ENCODE peak calls at places on chromosomes 3 and 15, in five cellular contexts. One of them, this sample, is unnamed.

GRCh38 chr15:35168464-35168863 is 83.4 kb upstream of the NANOGP8 start:
- DNase-seq in naive thymus-derived CD4-positive, alpha-beta T cell: no peak
- DNase-seq in heart left ventricle: no peak
- DNase-seq in tibial artery: no peak
- DNase-seq in CD8-positive, alpha-beta T cell: no peak
- DNase-seq in this sample: no peak

GRCh38 chr3:104411760-104412159 is 954.9 kb upstream of the ALCAM start:
- DNase-seq in naive thymus-derived CD4-positive, alpha-beta T cell: no peak
- DNase-seq in heart left ventricle: no peak
- DNase-seq in tibial artery: no peak
- DNase-seq in CD8-positive, alpha-beta T cell: no peak
- DNase-seq in this sample: no peak

GRCh38 chr15:93152264-93152884 is 63.4 kb upstream of the RGMA start:
- DNase-seq in naive thymus-derived CD4-positive, alpha-beta T cell: no peak
- DNase-seq in heart left ventricle: no peak
- DNase-seq in tibial artery: no peak
- DNase-seq in CD8-positive, alpha-beta T cell: peak
- DNase-seq in this sample: no peak

GRCh38 chr3:109257269-109257668 is 59.0 kb downstream of the DPPA2 start:
- DNase-seq in naive thymus-derived CD4-positive, alpha-beta T cell: no peak
- DNase-seq in heart left ventricle: no peak
- DNase-seq in tibial artery: no peak
- DNase-seq in CD8-positive, alpha-beta T cell: no peak
- DNase-seq in this sample: no peak

GRCh38 chr15:35043380-35044095 is 41.6 kb downstream of the NANOGP8 start:
- DNase-seq in naive thymus-derived CD4-positive, alpha-beta T cell: no peak
- DNase-seq in heart left ventricle: no peak
- DNase-seq in tibial artery: no peak
- DNase-seq in CD8-positive, alpha-beta T cell: no peak
- DNase-seq in this sample: no peak

GRCh38 chr15:31197497-31198414 is 96.2 kb upstream of the TRPM1 start:
- DNase-seq in naive thymus-derived CD4-positive, alpha-beta T cell: peak
- DNase-seq in heart left ventricle: no peak
- DNase-seq in tibial artery: no peak
- DNase-seq in CD8-positive, alpha-beta T cell: no peak
- DNase-seq in this sample: no peak

GRCh38 chr3:53478166-53478830 is 16.1 kb upstream of the CACNA1D start:
- DNase-seq in naive thymus-derived CD4-positive, alpha-beta T cell: no peak
- DNase-seq in heart left ventricle: no peak
- DNase-seq in tibial artery: no peak
- DNase-seq in CD8-positive, alpha-beta T cell: no peak
- DNase-seq in this sample: no peak

GRCh38 chr3:123464211-123464610 is 15.3 kb upstream of the ADCY5 start:
- DNase-seq in naive thymus-derived CD4-positive, alpha-beta T cell: no peak
- DNase-seq in heart left ventricle: no peak
- DNase-seq in tibial artery: no peak
- DNase-seq in CD8-positive, alpha-beta T cell: no peak
- DNase-seq in this sample: no peak

GRCh38 chr3:176206809-176207208 is 990.5 kb downstream of the TBL1XR1 start:
- DNase-seq in naive thymus-derived CD4-positive, alpha-beta T cell: no peak
- DNase-seq in heart left ventricle: no peak
- DNase-seq in tibial artery: no peak
- DNase-seq in CD8-positive, alpha-beta T cell: no peak
- DNase-seq in this sample: no peak

GRCh38 chr15:71116942-71117341 is 1.7 kb downstream of the THSD4 start:
- DNase-seq in naive thymus-derived CD4-positive, alpha-beta T cell: no peak
- DNase-seq in heart left ventricle: peak
- DNase-seq in tibial artery: no peak
- DNase-seq in CD8-positive, alpha-beta T cell: no peak
- DNase-seq in this sample: no peak

GRCh38 chr15:57235865-57236264 is 140.4 kb upstream of the CGNL1 start:
- DNase-seq in naive thymus-derived CD4-positive, alpha-beta T cell: no peak
- DNase-seq in heart left ventricle: no peak
- DNase-seq in tibial artery: no peak
- DNase-seq in CD8-positive, alpha-beta T cell: no peak
- DNase-seq in this sample: no peak

DNA sequence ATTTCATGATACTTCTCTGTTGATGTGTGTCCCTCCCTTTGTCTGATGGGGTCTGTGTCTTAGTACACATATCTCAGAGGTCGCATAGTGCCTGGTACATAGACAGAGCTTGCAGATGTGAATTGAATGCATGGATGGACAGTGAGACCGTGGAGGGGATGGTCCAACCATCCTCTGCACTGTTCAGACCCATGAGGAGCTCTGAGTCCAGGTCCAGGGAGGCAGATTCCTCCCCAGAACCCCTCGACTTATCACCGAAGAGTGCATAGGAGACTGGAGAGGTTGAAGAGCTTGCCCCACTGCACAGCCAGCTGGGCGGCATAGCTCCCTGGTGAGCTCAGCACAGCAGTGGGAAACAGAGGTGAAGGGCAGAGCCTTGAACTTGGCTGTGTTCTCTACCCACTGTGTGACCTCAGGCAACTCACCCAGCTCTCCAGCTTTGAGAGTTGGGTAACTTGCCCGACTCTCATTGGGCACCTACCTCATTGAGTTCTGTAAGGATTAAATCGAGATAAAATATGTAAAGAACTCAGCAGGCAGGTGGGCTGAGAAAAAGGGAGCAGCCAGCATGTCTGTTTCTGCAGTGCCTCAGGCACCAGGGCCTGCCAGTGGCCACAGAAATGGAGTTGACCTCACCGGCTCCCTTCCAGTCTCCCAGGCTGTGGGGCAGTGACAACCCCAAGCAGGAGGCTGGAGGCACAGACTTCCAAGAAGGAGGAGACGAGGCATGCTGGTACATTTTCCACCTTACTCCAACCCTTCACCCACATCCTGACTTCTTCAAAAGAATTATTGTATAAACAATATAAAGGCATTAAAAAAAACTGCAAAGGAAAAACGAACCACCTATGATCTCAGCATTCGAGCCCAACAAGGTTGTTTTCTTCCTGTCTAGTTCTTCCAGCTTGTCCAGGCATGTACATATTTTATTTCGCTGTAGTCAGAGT is 54.1 kb upstream of the TFRC start:
- DNase-seq in naive thymus-derived CD4-positive, alpha-beta T cell: no peak
- DNase-seq in heart left ventricle: no peak
- DNase-seq in tibial artery: no peak
- DNase-seq in CD8-positive, alpha-beta T cell: no peak
- DNase-seq in this sample: no peak
- H3K27ac ChIP-seq in naive thymus-derived CD4-positive, alpha-beta T cell: no peak
- H3K27ac ChIP-seq in heart left ventricle: peak
- H3K27ac ChIP-seq in tibial artery: no peak
- H3K27ac ChIP-seq in CD8-positive, alpha-beta T cell: no peak
- H3K27ac ChIP-seq in this sample: no peak

DNA sequence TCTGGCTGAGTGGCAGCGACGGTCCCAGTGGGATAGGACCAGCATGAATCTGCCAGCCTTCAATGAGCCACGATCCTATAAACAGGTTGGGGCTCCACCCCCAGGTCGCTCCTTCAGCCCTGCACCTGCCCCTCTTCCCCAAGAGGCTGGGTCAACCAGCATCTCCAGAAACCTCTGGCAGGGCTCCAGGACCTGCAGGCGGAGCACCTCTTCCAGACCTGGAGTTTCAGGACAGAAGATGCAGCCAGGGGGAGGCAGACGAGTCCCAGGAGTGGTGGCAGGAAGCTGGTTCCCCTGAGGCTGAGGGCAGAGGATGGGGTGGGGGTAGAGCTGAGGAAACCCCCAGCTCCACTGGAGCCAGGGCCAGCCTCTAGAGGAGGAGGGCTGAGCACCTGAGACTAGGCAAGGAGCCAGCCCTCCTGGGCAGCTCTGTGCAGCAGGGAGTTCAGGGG is at the start of gene PLA2G4D:
- DNase-seq in naive thymus-derived CD4-positive, alpha-beta T cell: no peak
- DNase-seq in heart left ventricle: no peak
- DNase-seq in tibial artery: no peak
- DNase-seq in CD8-positive, alpha-beta T cell: no peak
- DNase-seq in this sample: no peak
- H3K27ac ChIP-seq in naive thymus-derived CD4-positive, alpha-beta T cell: no peak
- H3K27ac ChIP-seq in heart left ventricle: no peak
- H3K27ac ChIP-seq in tibial artery: no peak
- H3K27ac ChIP-seq in CD8-positive, alpha-beta T cell: no peak
- H3K27ac ChIP-seq in this sample: no peak

DNA sequence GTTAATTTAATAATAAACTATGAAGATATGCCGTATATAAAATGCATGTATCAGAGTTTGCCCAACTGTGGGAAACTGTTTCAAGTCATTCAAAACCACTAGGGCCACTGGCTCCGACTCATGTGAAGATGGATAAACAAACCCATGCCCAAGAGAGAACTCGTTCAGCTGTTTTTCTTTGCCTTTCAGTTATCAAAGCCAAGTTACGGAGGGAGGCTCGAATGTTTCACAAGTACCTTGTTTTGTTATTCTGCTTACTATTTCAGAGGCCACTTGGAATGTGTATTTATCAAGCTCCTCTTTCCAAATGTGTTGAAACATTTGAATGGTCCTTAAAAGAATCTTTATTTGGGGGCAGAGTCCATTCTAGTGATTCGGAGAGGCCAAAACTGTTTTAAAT is 82.1 kb downstream of the DUT start:
- DNase-seq in naive thymus-derived CD4-positive, alpha-beta T cell: no peak
- DNase-seq in heart left ventricle: no peak
- DNase-seq in tibial artery: peak
- DNase-seq in CD8-positive, alpha-beta T cell: no peak
- DNase-seq in this sample: no peak
- H3K27ac ChIP-seq in naive thymus-derived CD4-positive, alpha-beta T cell: no peak
- H3K27ac ChIP-seq in heart left ventricle: peak
- H3K27ac ChIP-seq in tibial artery: peak
- H3K27ac ChIP-seq in CD8-positive, alpha-beta T cell: no peak
- H3K27ac ChIP-seq in this sample: no peak

GRCh38 chr3:46968783-46969428 is 7.6 kb downstream of the CCDC12 start:
- DNase-seq in naive thymus-derived CD4-positive, alpha-beta T cell: no peak
- DNase-seq in heart left ventricle: no peak
- DNase-seq in tibial artery: no peak
- DNase-seq in CD8-positive, alpha-beta T cell: no peak
- DNase-seq in this sample: no peak

GRCh38 chr3:46971151-46971550 is 5.4 kb downstream of the CCDC12 start:
- DNase-seq in naive thymus-derived CD4-positive, alpha-beta T cell: no peak
- DNase-seq in heart left ventricle: no peak
- DNase-seq in tibial artery: no peak
- DNase-seq in CD8-positive, alpha-beta T cell: no peak
- DNase-seq in this sample: no peak

GRCh38 chr3:46972396-46972795 is 4.1 kb downstream of the CCDC12 start:
- DNase-seq in naive thymus-derived CD4-positive, alpha-beta T cell: no peak
- DNase-seq in heart left ventricle: no peak
- DNase-seq in tibial artery: no peak
- DNase-seq in CD8-positive, alpha-beta T cell: no peak
- DNase-seq in this sample: no peak

GRCh38 chr3:46970391-46971091 is 6.0 kb downstream of the CCDC12 start:
- DNase-seq in naive thymus-derived CD4-positive, alpha-beta T cell: no peak
- DNase-seq in heart left ventricle: peak
- DNase-seq in tibial artery: no peak
- DNase-seq in CD8-positive, alpha-beta T cell: no peak
- DNase-seq in this sample: no peak

DNA sequence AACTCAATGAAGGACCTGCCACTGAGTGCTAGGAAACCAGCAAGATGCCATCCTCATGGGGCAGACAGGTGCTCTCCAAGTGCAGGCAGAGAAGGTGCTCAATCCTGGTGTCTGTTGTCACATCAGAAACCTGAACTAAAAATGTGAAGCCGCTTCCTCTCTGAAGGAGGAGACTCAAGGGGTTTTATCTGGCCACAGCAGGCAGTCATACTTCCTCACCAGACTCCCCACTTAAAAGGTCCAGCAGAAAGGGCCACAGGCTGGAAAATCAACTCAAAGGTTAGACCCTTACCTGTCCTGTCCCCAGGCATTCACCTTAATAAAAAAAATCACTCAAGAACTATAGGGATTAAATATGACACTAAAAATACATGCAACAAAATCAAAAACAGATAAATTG is 4.8 kb downstream of the CCDC12 start:
- DNase-seq in naive thymus-derived CD4-positive, alpha-beta T cell: no peak
- DNase-seq in heart left ventricle: no peak
- DNase-seq in tibial artery: no peak
- DNase-seq in CD8-positive, alpha-beta T cell: no peak
- DNase-seq in this sample: no peak
- H3K27ac ChIP-seq in naive thymus-derived CD4-positive, alpha-beta T cell: no peak
- H3K27ac ChIP-seq in heart left ventricle: peak
- H3K27ac ChIP-seq in tibial artery: no peak
- H3K27ac ChIP-seq in CD8-positive, alpha-beta T cell: no peak
- H3K27ac ChIP-seq in this sample: no peak

GRCh38 chr3:8621872-8622271 is 22.7 kb downstream of the SSUH2 start:
- DNase-seq in naive thymus-derived CD4-positive, alpha-beta T cell: no peak
- DNase-seq in heart left ventricle: no peak
- DNase-seq in tibial artery: peak
- DNase-seq in CD8-positive, alpha-beta T cell: no peak
- DNase-seq in this sample: no peak

GRCh38 chr3:8617921-8618320 is 26.7 kb downstream of the SSUH2 start:
- DNase-seq in naive thymus-derived CD4-positive, alpha-beta T cell: no peak
- DNase-seq in heart left ventricle: no peak
- DNase-seq in tibial artery: no peak
- DNase-seq in CD8-positive, alpha-beta T cell: no peak
- DNase-seq in this sample: no peak

GRCh38 chr3:8621141-8621540 is 23.5 kb downstream of the SSUH2 start:
- DNase-seq in naive thymus-derived CD4-positive, alpha-beta T cell: no peak
- DNase-seq in heart left ventricle: no peak
- DNase-seq in tibial artery: no peak
- DNase-seq in CD8-positive, alpha-beta T cell: no peak
- DNase-seq in this sample: no peak

GRCh38 chr3:8619548-8619947 is 25.1 kb downstream of the SSUH2 start:
- DNase-seq in naive thymus-derived CD4-positive, alpha-beta T cell: no peak
- DNase-seq in heart left ventricle: no peak
- DNase-seq in tibial artery: no peak
- DNase-seq in CD8-positive, alpha-beta T cell: no peak
- DNase-seq in this sample: no peak

DNA sequence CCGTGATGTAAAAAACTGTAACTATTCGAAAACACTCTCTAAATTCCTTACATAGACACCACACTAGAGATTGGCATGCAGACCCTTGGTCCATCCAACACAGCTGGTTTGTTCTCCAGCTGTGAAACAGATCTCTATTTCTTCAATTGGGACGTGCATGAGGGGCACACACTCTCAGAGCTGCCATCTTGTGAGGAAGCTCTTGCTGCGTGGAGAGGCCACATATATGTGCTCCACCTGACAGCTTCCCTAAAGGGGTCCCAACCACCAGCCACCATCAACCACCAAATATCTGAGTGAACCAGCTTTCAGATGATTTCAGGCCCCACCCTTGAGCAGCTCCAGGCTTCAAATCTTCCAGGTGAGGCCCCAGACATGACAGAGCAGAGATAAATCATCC is 25.6 kb downstream of the SSUH2 start:
- DNase-seq in naive thymus-derived CD4-positive, alpha-beta T cell: no peak
- DNase-seq in heart left ventricle: no peak
- DNase-seq in tibial artery: no peak
- DNase-seq in CD8-positive, alpha-beta T cell: no peak
- DNase-seq in this sample: no peak
- H3K27ac ChIP-seq in naive thymus-derived CD4-positive, alpha-beta T cell: no peak
- H3K27ac ChIP-seq in heart left ventricle: no peak
- H3K27ac ChIP-seq in tibial artery: no peak
- H3K27ac ChIP-seq in CD8-positive, alpha-beta T cell: no peak
- H3K27ac ChIP-seq in this sample: no peak

GRCh38 chr3:71066356-71066755 is 517.2 kb downstream of the FOXP1 start:
- DNase-seq in naive thymus-derived CD4-positive, alpha-beta T cell: peak
- DNase-seq in heart left ventricle: peak
- DNase-seq in tibial artery: no peak
- DNase-seq in CD8-positive, alpha-beta T cell: no peak
- DNase-seq in this sample: no peak
- H3K27ac ChIP-seq in naive thymus-derived CD4-positive, alpha-beta T cell: peak
- H3K27ac ChIP-seq in heart left ventricle: peak
- H3K27ac ChIP-seq in tibial artery: peak
- H3K27ac ChIP-seq in CD8-positive, alpha-beta T cell: peak
- H3K27ac ChIP-seq in this sample: no peak

This sample was measured in substantia nigra.